ENCODE peak calls at places on chromosome 20, in six cellular contexts. W, M, T, K, F and N are unnamed samples.

GRCh38 chr20:20690676-20691476 is 21.6 kb downstream of the RALGAPA2 start:
- DNase-seq in K (no peak), F (no peak), M (no peak), W (no peak), T (no peak), N (no peak)

GRCh38 chr20:61253640-61254511 is 1.8 kb downstream of the CDH4 start:
- DNase-seq in F (no peak), W (no peak), M (no peak), K (no peak), T (no peak), N (no peak)

GRCh38 chr20:49245921-49246740 is 26.9 kb downstream of the DDX27 start:
- DNase-seq in W (no peak), M (no peak), T (no peak), F (peak), K (peak), N (peak)

GRCh38 chr20:7741866-7742265 is 198.4 kb downstream of the HAO1 start:
- DNase-seq in F (no peak), T (no peak), W (no peak), K (no peak), M (no peak), N (no peak)

GRCh38 chr20:37336369-37337207 is 9.4 kb upstream of the SRC start:
- DNase-seq in T (no peak), F (peak), M (peak), K (peak), W (no peak), N (no peak)

GRCh38 chr20:21513881-21514540 is at the start of gene NKX2-2:
- DNase-seq in K (peak), M (no peak), F (no peak), T (no peak), W (no peak), N (no peak)

GRCh38 chr20:40323411-40323810 is 365.6 kb downstream of the MAFB start:
- DNase-seq in F (no peak), M (no peak), T (no peak), K (peak), W (no peak), N (no peak)

GRCh38 chr20:63567382-63568169 is 6.5 kb downstream of the HELZ2 start:
- DNase-seq in W (no peak), F (no peak), M (peak), K (no peak), T (no peak), N (no peak)

GRCh38 chr20:5797165-5797564 is 47.0 kb downstream of the SHLD1 start:
- DNase-seq in K (no peak), F (no peak), W (no peak), M (no peak), T (no peak), N (no peak)

GRCh38 chr20:49562341-49563014 is 5.5 kb downstream of the PTGIS start:
- DNase-seq in K (no peak), T (no peak), W (no peak), M (peak), F (peak), N (peak)

GRCh38 chr20:48247961-48248360 is 462.7 kb upstream of the SULF2 start:
- DNase-seq in K (no peak), T (no peak), F (no peak), W (no peak), M (no peak), N (no peak)

GRCh38 chr20:24658920-24659660 is 189.7 kb downstream of the SYNDIG1 start:
- DNase-seq in F (no peak), T (no peak), W (no peak), K (no peak), M (no peak), N (no peak)

GRCh38 chr20:46599227-46599987 is 49.0 kb upstream of the OCSTAMP start:
- DNase-seq in K (no peak), T (no peak), W (no peak), M (no peak), F (no peak), N (no peak)

GRCh38 chr20:50635676-50636600 is 55.4 kb downstream of the RIPOR3 start:
- DNase-seq in W (peak), F (peak), M (peak), K (peak), T (peak), N (peak)

GRCh38 chr20:21677781-21678180 is 27.7 kb upstream of the PAX1 start:
- DNase-seq in W (no peak), K (no peak), F (no peak), M (no peak), T (no peak), N (no peak)

GRCh38 chr20:21571841-21572690 is 58.2 kb upstream of the NKX2-2 start:
- DNase-seq in F (peak), T (no peak), K (peak), M (no peak), W (no peak), N (no peak)

GRCh38 chr20:4817230-4817671 is 95.5 kb downstream of the PRND start:
- DNase-seq in W (no peak), F (peak), M (no peak), K (no peak), T (no peak), N (peak)

GRCh38 chr20:17227199-17227535 is 327 bp downstream of the PCSK2 start:
- DNase-seq in F (no peak), T (no peak), W (no peak), K (no peak), M (no peak), N (no peak)

GRCh38 chr20:35615667-35616464 is at the start of gene SPAG4:
- DNase-seq in M (peak), W (peak), K (peak), T (peak), F (peak), N (peak)

GRCh38 chr20:58213112-58213511 is 15.3 kb downstream of the ANKRD60 start:
- DNase-seq in F (no peak), T (no peak), M (no peak), W (no peak), K (no peak), N (no peak)